ENCODE peak calls at places on chromosomes 4 and X, in six cellular contexts. E, C, M, B, I and U are unnamed samples.

GRCh38 chr4:117491531-117491930 is 406.2 kb upstream of the TRAM1L1 start:
- DNase-seq in E (no peak), C (no peak), M (no peak), B (no peak), I (no peak), U (no peak)

GRCh38 chr4:84968936-84969335 is 2.4 kb upstream of the WDFY3 start:
- DNase-seq in E (no peak), C (no peak), M (peak; percentile 14), B (no peak), I (no peak), U (peak; percentile 6)

GRCh38 chrX:39730671-39731389 is 366.9 kb downstream of the BCOR start:
- DNase-seq in E (peak; percentile 36), C (peak; percentile 91), M (peak; percentile 87), B (peak; percentile 71), I (peak; percentile 94), U (peak; percentile 84)

GRCh38 chr4:151359576-151359975 is 34.2 kb upstream of the SH3D19 start:
- DNase-seq in E (no peak), C (no peak), M (no peak), B (peak; percentile 34), I (no peak), U (peak; percentile 18)

GRCh38 chrX:40010550-40011364 is 87.0 kb downstream of the BCOR start:
- DNase-seq in E (no peak), C (no peak), M (no peak), B (no peak), I (no peak), U (no peak)

GRCh38 chrX:118350221-118350620 is 4.3 kb downstream of the WDR44 start:
- DNase-seq in E (no peak), C (peak; percentile 31), M (peak; percentile 50), B (peak; percentile 31), I (no peak), U (peak; percentile 37)

GRCh38 chrX:114800719-114801118 is 216.7 kb downstream of the IL13RA2 start:
- DNase-seq in E (no peak), C (peak; percentile 15), M (peak; percentile 90), B (no peak), I (no peak), U (peak; percentile 83)

GRCh38 chrX:150897371-150898319 is 823 bp downstream of the CD99L2 start:
- DNase-seq in E (no peak), C (peak; percentile 23), M (peak; percentile 27), B (peak; percentile 62), I (no peak), U (peak; percentile 35)

GRCh38 chr4:20992002-20992401 is 291.7 kb downstream of the PACRGL start:
- DNase-seq in E (no peak), C (no peak), M (no peak), B (peak; percentile 84), I (no peak), U (no peak)

GRCh38 chrX:54695816-54696487 is 102.1 kb downstream of the ITIH6 start:
- DNase-seq in E (no peak), C (no peak), M (peak; percentile 7), B (no peak), I (no peak), U (peak; percentile 1)

GRCh38 chr4:171929477-171929876 is 116.3 kb downstream of the GALNTL6 start:
- DNase-seq in E (no peak), C (no peak), M (no peak), B (no peak), I (no peak), U (no peak)

GRCh38 chr4:20860878-20861277 is 160.6 kb downstream of the PACRGL start:
- DNase-seq in E (no peak), C (no peak), M (no peak), B (no peak), I (no peak), U (no peak)

GRCh38 chr4:112284662-112285411 is 867 bp downstream of the TIFA start:
- DNase-seq in E (no peak), C (peak; percentile 31), M (no peak), B (peak; percentile 69), I (no peak), U (peak; percentile 47)

GRCh38 chrX:45879512-45879911 is 665.7 kb downstream of the ZNF674 start:
- DNase-seq in E (no peak), C (no peak), M (no peak), B (no peak), I (no peak), U (no peak)

GRCh38 chr4:85555210-85555609 is 80.3 kb downstream of the ARHGAP24 start:
- DNase-seq in E (no peak), C (peak; percentile 7), M (peak; percentile 61), B (no peak), I (no peak), U (peak; percentile 12)

GRCh38 chrX:30582664-30583063 is 5.1 kb upstream of the TASL start:
- DNase-seq in E (no peak), C (no peak), M (no peak), B (no peak), I (no peak), U (no peak)

GRCh38 chr4:107037188-107037587 is 1.1 kb upstream of the DKK2 start:
- DNase-seq in E (no peak), C (peak; percentile 45), M (peak; percentile 39), B (peak; percentile 43), I (peak; percentile 73), U (peak; percentile 40)

GRCh38 chr4:86593726-86594558 is at the start of gene PTPN13:
- DNase-seq in E (peak; percentile 89), C (peak; percentile 99), M (peak; percentile 98), B (peak; percentile 98), I (peak; percentile 99), U (peak; percentile 99)

GRCh38 chrX:41327359-41327758 is 6.6 kb upstream of the DDX3X start:
- DNase-seq in E (no peak), C (no peak), M (no peak), B (no peak), I (no peak), U (no peak)

GRCh38 chrX:47148946-47149345 is 3.9 kb downstream of the RBM10 start:
- DNase-seq in E (no peak), C (no peak), M (peak; percentile 53), B (peak; percentile 68), I (no peak), U (peak; percentile 43)

GRCh38 chrX:88883205-88883604 is 136.2 kb downstream of the CPXCR1 start:
- DNase-seq in E (no peak), C (no peak), M (peak; percentile 8), B (no peak), I (no peak), U (peak; percentile 1)

GRCh38 chr4:73064536-73064935 is 5.0 kb downstream of the COX18 start:
- DNase-seq in E (no peak), C (peak; percentile 47), M (no peak), B (no peak), I (no peak), U (no peak)

GRCh38 chr4:135072553-135072952 is 871.0 kb upstream of the PABPC4L start:
- DNase-seq in E (no peak), C (no peak), M (no peak), B (no peak), I (no peak), U (no peak)

GRCh38 chr4:2694691-2695090 is 61.4 kb downstream of the TNIP2 start:
- DNase-seq in E (no peak), C (peak; percentile 69), M (peak; percentile 41), B (no peak), I (no peak), U (no peak)

GRCh38 chrX:63809158-63809557 is 24.1 kb upstream of the ARHGEF9 start:
- DNase-seq in E (no peak), C (no peak), M (no peak), B (no peak), I (no peak), U (no peak)

GRCh38 chr4:150986085-150986484 is 29.0 kb downstream of the LRBA start:
- DNase-seq in E (no peak), C (no peak), M (no peak), B (no peak), I (no peak), U (no peak)

GRCh38 chr4:152156448-152156847 is 379.4 kb downstream of the FBXW7 start:
- DNase-seq in E (no peak), C (no peak), M (no peak), B (no peak), I (no peak), U (no peak)

DNA sequence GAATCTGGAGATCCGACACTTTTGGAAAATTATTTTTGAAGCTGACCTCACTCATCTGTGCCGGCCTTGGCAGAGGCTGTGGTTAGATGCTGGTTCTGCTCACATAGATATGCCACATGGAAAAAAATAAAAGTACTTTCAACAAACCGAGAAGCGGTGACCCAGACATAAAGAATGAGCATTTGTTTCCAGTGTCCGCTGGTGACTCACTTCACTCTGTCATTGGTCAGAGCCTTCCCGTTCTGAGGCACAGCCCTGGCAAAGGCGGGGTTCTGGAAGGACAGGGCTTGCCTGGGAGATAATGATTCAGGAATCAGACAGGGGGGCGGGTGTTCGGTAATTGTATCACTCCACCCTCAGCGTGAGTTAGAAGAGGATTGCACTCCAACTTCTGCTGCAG is 172.4 kb upstream of the MXRA5 start:
- DNase-seq in E (peak; percentile 76), C (peak; percentile 96), M (peak; percentile 98), B (no peak), I (peak; percentile 66), U (peak; percentile 83)
- TF ChIP-seq CTCF in E (no peak), C (no peak), M (no peak), B (no peak), I (no peak), U (no peak)

DNA sequence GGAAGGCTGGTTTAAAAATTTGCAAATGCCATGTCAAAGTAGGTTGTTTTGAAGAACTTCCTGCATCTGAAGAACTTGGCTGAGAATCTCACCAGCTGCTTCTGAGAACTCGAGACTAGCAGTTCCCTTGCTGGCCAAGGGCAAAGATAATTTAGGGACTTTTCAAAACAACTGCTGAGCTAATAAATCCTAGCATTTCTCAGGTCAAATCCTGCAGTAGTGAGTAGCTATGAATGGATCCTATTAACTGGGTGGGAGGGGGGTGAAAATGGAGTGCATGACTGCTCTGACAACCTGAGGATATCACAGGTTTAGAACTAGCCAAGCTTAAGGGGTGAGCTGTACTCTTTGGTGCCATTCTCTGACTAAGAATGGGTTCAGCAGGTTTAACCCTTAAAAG is 128.4 kb upstream of the GALNT7 start:
- DNase-seq in E (no peak), C (peak; percentile 15), M (no peak), B (peak; percentile 88), I (no peak), U (peak; percentile 64)
- H3K4me3 ChIP-seq in E (no peak overlapping the region), C (no peak overlapping the region), M (no peak overlapping the region), B (no peak overlapping the region), I (no peak overlapping the region), U (no peak overlapping the region)

DNA sequence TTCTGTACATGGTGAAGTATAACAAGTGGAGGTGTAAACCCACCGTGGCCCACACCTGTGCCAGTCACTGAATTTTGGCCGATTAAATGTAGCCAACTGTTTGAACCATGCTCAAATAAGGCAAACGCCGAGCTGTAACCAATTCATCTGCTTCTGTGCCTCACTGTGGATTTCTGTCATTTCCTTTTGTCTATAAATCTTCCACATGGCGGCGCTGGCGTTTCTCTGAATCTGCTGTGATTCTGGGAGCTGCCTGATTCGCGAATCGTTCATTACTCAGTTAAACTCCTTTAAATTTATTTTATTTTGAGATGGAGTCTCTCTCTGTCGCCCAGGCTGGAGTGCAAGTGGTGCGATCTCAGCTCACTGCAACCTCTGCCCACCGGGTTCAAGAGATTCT is 19.2 kb downstream of the SUPT20HL2 start:
- DNase-seq in E (no peak), C (no peak), M (peak; percentile 7), B (peak; percentile 22), I (no peak), U (peak; percentile 42)
- TF ChIP-seq CTCF in E (no peak), C (no peak), M (peak; percentile 19), B (peak; percentile 11), I (no peak), U (peak; percentile 23)

DNA sequence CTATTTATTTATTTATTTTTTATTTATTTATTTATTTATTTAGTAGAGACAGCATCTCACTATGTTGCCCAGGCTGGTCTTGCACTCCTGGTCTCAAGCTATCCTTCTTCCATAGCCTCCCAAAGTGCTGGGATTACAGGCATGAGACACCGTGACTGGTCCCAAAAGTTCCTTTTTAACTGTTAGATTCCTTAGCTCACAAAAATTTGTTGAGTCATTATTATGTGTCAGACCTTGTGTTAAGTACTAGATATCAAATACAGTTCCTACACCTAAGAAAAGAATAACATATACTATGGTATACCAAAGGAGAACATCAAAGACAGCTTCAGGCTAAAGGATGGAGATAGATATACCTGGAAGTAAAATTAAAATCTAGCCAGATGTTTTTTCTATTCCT is 11.6 kb downstream of the FGA start:
- DNase-seq in E (no peak), C (peak; percentile 32), M (peak; percentile 4), B (no peak), I (no peak), U (no peak)
- H3K4me3 ChIP-seq in E (no peak overlapping the region), C (no peak overlapping the region), M (no peak overlapping the region), B (no peak overlapping the region), I (no peak overlapping the region), U (no peak overlapping the region)